ENCODE peak calls at places on chromosomes 5 and 9, in ten cellular contexts. One of them, this sample, is unnamed.

GRCh38 chr5:67790390-67790789 is 425.2 kb upstream of the PIK3R1 start:
- DNase-seq in SK-N-SH: no peak
- DNase-seq in GM23248: no peak
- DNase-seq in GM12878: no peak
- DNase-seq in GM23338: no peak
- DNase-seq in endothelial cell of umbilical vein: no peak
- DNase-seq in H9: no peak
- DNase-seq in fibroblast of lung: no peak
- DNase-seq in neural progenitor cell: no peak
- DNase-seq in HCT116: no peak
- DNase-seq in this sample: no peak

GRCh38 chr9:20307662-20308061 is 314.6 kb downstream of the MLLT3 start:
- DNase-seq in SK-N-SH: no peak
- DNase-seq in GM23248: no peak
- DNase-seq in GM12878: no peak
- DNase-seq in GM23338: peak; percentile 55
- DNase-seq in endothelial cell of umbilical vein: peak; percentile 7
- DNase-seq in H9: peak; percentile 63
- DNase-seq in fibroblast of lung: no peak
- DNase-seq in neural progenitor cell: peak; percentile 49
- DNase-seq in HCT116: no peak
- DNase-seq in this sample: no peak

GRCh38 chr9:134940236-134941208 is 22.8 kb upstream of the FCN1 start:
- DNase-seq in SK-N-SH: no peak
- DNase-seq in GM23248: no peak
- DNase-seq in GM12878: no peak
- DNase-seq in GM23338: no peak
- DNase-seq in endothelial cell of umbilical vein: no peak
- DNase-seq in H9: no peak
- DNase-seq in fibroblast of lung: no peak
- DNase-seq in neural progenitor cell: no peak
- DNase-seq in HCT116: no peak
- DNase-seq in this sample: no peak

GRCh38 chr5:164119806-164120440 is 614.5 kb downstream of the MAT2B start:
- DNase-seq in SK-N-SH: no peak
- DNase-seq in GM23248: peak; percentile 19
- DNase-seq in GM12878: no peak
- DNase-seq in GM23338: peak; percentile 58
- DNase-seq in endothelial cell of umbilical vein: peak; percentile 50
- DNase-seq in H9: peak; percentile 90
- DNase-seq in fibroblast of lung: peak; percentile 54
- DNase-seq in neural progenitor cell: peak; percentile 6
- DNase-seq in HCT116: no peak
- DNase-seq in this sample: no peak

GRCh38 chr9:15219511-15219910 is 87.5 kb downstream of the TTC39B start:
- DNase-seq in SK-N-SH: no peak
- DNase-seq in GM23248: no peak
- DNase-seq in GM12878: no peak
- DNase-seq in GM23338: no peak
- DNase-seq in endothelial cell of umbilical vein: no peak
- DNase-seq in H9: no peak
- DNase-seq in fibroblast of lung: no peak
- DNase-seq in neural progenitor cell: no peak
- DNase-seq in HCT116: no peak
- DNase-seq in this sample: no peak

GRCh38 chr9:97438666-97439065 is 26.8 kb downstream of the TDRD7 start:
- DNase-seq in SK-N-SH: no peak
- DNase-seq in GM23248: peak; percentile 6
- DNase-seq in GM12878: no peak
- DNase-seq in GM23338: no peak
- DNase-seq in endothelial cell of umbilical vein: no peak
- DNase-seq in H9: no peak
- DNase-seq in fibroblast of lung: peak; percentile 27
- DNase-seq in neural progenitor cell: no peak
- DNase-seq in HCT116: no peak
- DNase-seq in this sample: no peak

GRCh38 chr9:113463418-113464285 is at the start of gene RGS3:
- DNase-seq in SK-N-SH: no peak
- DNase-seq in GM23248: no peak
- DNase-seq in GM12878: no peak
- DNase-seq in GM23338: peak; percentile 96
- DNase-seq in endothelial cell of umbilical vein: peak; percentile 48
- DNase-seq in H9: peak; percentile 89
- DNase-seq in fibroblast of lung: no peak
- DNase-seq in neural progenitor cell: peak; percentile 94
- DNase-seq in HCT116: peak; percentile 42
- DNase-seq in this sample: peak; percentile 76

GRCh38 chr5:68251386-68251785 is 35.8 kb downstream of the PIK3R1 start:
- DNase-seq in SK-N-SH: no peak
- DNase-seq in GM23248: no peak
- DNase-seq in GM12878: no peak
- DNase-seq in GM23338: no peak
- DNase-seq in endothelial cell of umbilical vein: peak; percentile 63
- DNase-seq in H9: no peak
- DNase-seq in fibroblast of lung: no peak
- DNase-seq in neural progenitor cell: no peak
- DNase-seq in HCT116: no peak
- DNase-seq in this sample: no peak

GRCh38 chr5:96718635-96719077 is 56.5 kb downstream of the CAST start:
- DNase-seq in SK-N-SH: no peak
- DNase-seq in GM23248: no peak
- DNase-seq in GM12878: no peak
- DNase-seq in GM23338: peak; percentile 26
- DNase-seq in endothelial cell of umbilical vein: no peak
- DNase-seq in H9: no peak
- DNase-seq in fibroblast of lung: no peak
- DNase-seq in neural progenitor cell: no peak
- DNase-seq in HCT116: no peak
- DNase-seq in this sample: no peak

GRCh38 chr9:106868565-106868964 is 5.6 kb downstream of the ZNF462 start:
- DNase-seq in SK-N-SH: no peak
- DNase-seq in GM23248: peak; percentile 32
- DNase-seq in GM12878: no peak
- DNase-seq in GM23338: no peak
- DNase-seq in endothelial cell of umbilical vein: no peak
- DNase-seq in H9: no peak
- DNase-seq in fibroblast of lung: peak; percentile 65
- DNase-seq in neural progenitor cell: no peak
- DNase-seq in HCT116: no peak
- DNase-seq in this sample: no peak

GRCh38 chr5:143170104-143170503 is 233.4 kb downstream of the NR3C1 start:
- DNase-seq in SK-N-SH: no peak
- DNase-seq in GM23248: no peak
- DNase-seq in GM12878: no peak
- DNase-seq in GM23338: no peak
- DNase-seq in endothelial cell of umbilical vein: no peak
- DNase-seq in H9: no peak
- DNase-seq in fibroblast of lung: no peak
- DNase-seq in neural progenitor cell: no peak
- DNase-seq in HCT116: no peak
- DNase-seq in this sample: no peak

GRCh38 chr5:131545856-131546255 is 89.2 kb downstream of the RAPGEF6 start:
- DNase-seq in SK-N-SH: no peak
- DNase-seq in GM23248: peak; percentile 84
- DNase-seq in GM12878: no peak
- DNase-seq in GM23338: no peak
- DNase-seq in endothelial cell of umbilical vein: no peak
- DNase-seq in H9: no peak
- DNase-seq in fibroblast of lung: peak; percentile 40
- DNase-seq in neural progenitor cell: no peak
- DNase-seq in HCT116: no peak
- DNase-seq in this sample: peak; percentile 58

GRCh38 chr5:150461231-150461630 is 11.7 kb upstream of the RPS14 start:
- DNase-seq in SK-N-SH: no peak
- DNase-seq in GM23248: no peak
- DNase-seq in GM12878: peak; percentile 39
- DNase-seq in GM23338: peak; percentile 42
- DNase-seq in endothelial cell of umbilical vein: no peak
- DNase-seq in H9: no peak
- DNase-seq in fibroblast of lung: no peak
- DNase-seq in neural progenitor cell: no peak
- DNase-seq in HCT116: no peak
- DNase-seq in this sample: no peak

GRCh38 chr5:3389471-3390026 is 206.1 kb upstream of the IRX1 start:
- DNase-seq in SK-N-SH: no peak
- DNase-seq in GM23248: no peak
- DNase-seq in GM12878: no peak
- DNase-seq in GM23338: peak; percentile 20
- DNase-seq in endothelial cell of umbilical vein: no peak
- DNase-seq in H9: no peak
- DNase-seq in fibroblast of lung: no peak
- DNase-seq in neural progenitor cell: peak; percentile 34
- DNase-seq in HCT116: no peak
- DNase-seq in this sample: peak; percentile 75

GRCh38 chr9:95098391-95098921 is 219.1 kb downstream of the FANCC start:
- DNase-seq in SK-N-SH: no peak
- DNase-seq in GM23248: no peak
- DNase-seq in GM12878: no peak
- DNase-seq in GM23338: no peak
- DNase-seq in endothelial cell of umbilical vein: no peak
- DNase-seq in H9: no peak
- DNase-seq in fibroblast of lung: no peak
- DNase-seq in neural progenitor cell: no peak
- DNase-seq in HCT116: no peak
- DNase-seq in this sample: peak; percentile 73
- H3K27ac ChIP-seq in SK-N-SH: no peak overlapping the region
- H3K27ac ChIP-seq in GM23248: no peak overlapping the region
- H3K27ac ChIP-seq in GM12878: no peak overlapping the region
- H3K27ac ChIP-seq in GM23338: no peak overlapping the region
- H3K27ac ChIP-seq in endothelial cell of umbilical vein: no peak overlapping the region
- H3K27ac ChIP-seq in H9: no peak overlapping the region
- H3K27ac ChIP-seq in fibroblast of lung: no peak overlapping the region
- H3K27ac ChIP-seq in neural progenitor cell: no peak overlapping the region
- H3K27ac ChIP-seq in HCT116: no peak overlapping the region
- H3K27ac ChIP-seq in this sample: no peak overlapping the region

GRCh38 chr5:26321278-26321677 is 717.1 kb downstream of the CDH9 start:
- DNase-seq in SK-N-SH: no peak
- DNase-seq in GM23248: no peak
- DNase-seq in GM12878: no peak
- DNase-seq in GM23338: no peak
- DNase-seq in endothelial cell of umbilical vein: no peak
- DNase-seq in H9: no peak
- DNase-seq in fibroblast of lung: no peak
- DNase-seq in neural progenitor cell: no peak
- DNase-seq in HCT116: no peak
- DNase-seq in this sample: no peak
- H2AFZ ChIP-seq in SK-N-SH: no peak overlapping the region
- H2AFZ ChIP-seq in GM23248: no peak overlapping the region
- H2AFZ ChIP-seq in GM12878: no peak overlapping the region
- H2AFZ ChIP-seq in GM23338: no peak overlapping the region
- H2AFZ ChIP-seq in endothelial cell of umbilical vein: no peak overlapping the region
- H2AFZ ChIP-seq in H9: no peak overlapping the region
- H2AFZ ChIP-seq in fibroblast of lung: no peak overlapping the region
- H2AFZ ChIP-seq in neural progenitor cell: no peak overlapping the region
- H2AFZ ChIP-seq in HCT116: no peak overlapping the region
- H2AFZ ChIP-seq in this sample: no peak overlapping the region

GRCh38 chr5:178115835-178116405 is 2.6 kb downstream of the N4BP3 start:
- DNase-seq in SK-N-SH: no peak
- DNase-seq in GM23248: no peak
- DNase-seq in GM12878: no peak
- DNase-seq in GM23338: peak; percentile 78
- DNase-seq in endothelial cell of umbilical vein: no peak
- DNase-seq in H9: peak; percentile 69
- DNase-seq in fibroblast of lung: no peak
- DNase-seq in neural progenitor cell: peak; percentile 89
- DNase-seq in HCT116: no peak
- DNase-seq in this sample: peak; percentile 74

GRCh38 chr5:178113841-178114324 is 551 bp downstream of the N4BP3 start:
- DNase-seq in SK-N-SH: peak; percentile 49
- DNase-seq in GM23248: no peak
- DNase-seq in GM12878: no peak
- DNase-seq in GM23338: peak; percentile 63
- DNase-seq in endothelial cell of umbilical vein: no peak
- DNase-seq in H9: no peak
- DNase-seq in fibroblast of lung: no peak
- DNase-seq in neural progenitor cell: peak; percentile 61
- DNase-seq in HCT116: no peak
- DNase-seq in this sample: peak; percentile 51

GRCh38 chr5:178114325-178115135 is 1.2 kb downstream of the N4BP3 start:
- DNase-seq in SK-N-SH: no peak
- DNase-seq in GM23248: peak; percentile 27
- DNase-seq in GM12878: no peak
- DNase-seq in GM23338: peak; percentile 48
- DNase-seq in endothelial cell of umbilical vein: no peak
- DNase-seq in H9: no peak
- DNase-seq in fibroblast of lung: no peak
- DNase-seq in neural progenitor cell: peak; percentile 67
- DNase-seq in HCT116: no peak
- DNase-seq in this sample: peak; percentile 75

GRCh38 chr5:178116406-178116885 is 3.1 kb downstream of the N4BP3 start:
- DNase-seq in SK-N-SH: peak; percentile 44
- DNase-seq in GM23248: no peak
- DNase-seq in GM12878: peak; percentile 87
- DNase-seq in GM23338: no peak
- DNase-seq in endothelial cell of umbilical vein: peak; percentile 17
- DNase-seq in H9: peak; percentile 68
- DNase-seq in fibroblast of lung: no peak
- DNase-seq in neural progenitor cell: no peak
- DNase-seq in HCT116: no peak
- DNase-seq in this sample: peak; percentile 58

DNA sequence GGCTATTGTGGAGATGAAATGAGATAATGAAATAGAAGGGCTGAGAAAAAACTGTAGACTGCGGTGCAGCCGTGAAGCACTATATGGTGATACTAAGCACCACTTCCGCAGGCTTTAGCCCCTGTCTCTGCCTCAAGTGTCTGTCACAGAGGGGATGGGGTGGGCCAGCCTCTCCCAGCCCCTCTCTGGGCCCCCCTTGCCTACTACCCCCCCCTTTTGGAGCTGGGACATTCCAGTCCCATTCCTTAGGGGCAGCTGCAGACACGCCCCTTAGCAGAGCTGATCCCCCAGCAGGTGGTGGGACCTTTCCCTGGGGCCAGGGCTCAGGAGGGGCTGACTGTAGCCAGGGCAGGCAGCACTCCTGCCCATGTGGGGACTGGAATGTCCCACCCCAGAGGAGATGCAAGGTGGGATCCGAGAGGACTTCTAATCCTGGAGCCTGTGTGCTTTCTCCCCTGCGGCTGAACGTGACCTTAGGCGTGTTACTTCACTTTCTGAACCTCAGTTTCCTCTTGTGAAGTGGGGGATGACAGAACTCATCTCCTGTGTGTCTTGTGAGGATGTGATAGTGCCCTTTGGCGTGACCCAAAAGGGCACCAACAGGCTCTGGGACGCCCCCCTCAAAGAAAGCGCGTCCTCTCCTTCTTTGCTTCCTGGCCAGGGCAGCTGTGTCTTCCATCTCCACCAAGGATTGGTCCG is 2.0 kb downstream of the N4BP3 start:
- DNase-seq in SK-N-SH: no peak
- DNase-seq in GM23248: no peak
- DNase-seq in GM12878: no peak
- DNase-seq in GM23338: peak; percentile 87
- DNase-seq in endothelial cell of umbilical vein: no peak
- DNase-seq in H9: peak; percentile 93
- DNase-seq in fibroblast of lung: no peak
- DNase-seq in neural progenitor cell: peak; percentile 93
- DNase-seq in HCT116: no peak
- DNase-seq in this sample: peak; percentile 86
- H3K27ac ChIP-seq in SK-N-SH: no peak overlapping the region
- H3K27ac ChIP-seq in GM23248: no peak overlapping the region
- H3K27ac ChIP-seq in GM12878: peak overlapping the region; percentile 72
- H3K27ac ChIP-seq in GM23338: peak overlapping the region; percentile 99
- H3K27ac ChIP-seq in endothelial cell of umbilical vein: no peak overlapping the region
- H3K27ac ChIP-seq in H9: peak overlapping the region; percentile 31
- H3K27ac ChIP-seq in fibroblast of lung: no peak overlapping the region
- H3K27ac ChIP-seq in neural progenitor cell: peak overlapping the region; percentile 96
- H3K27ac ChIP-seq in HCT116: no peak overlapping the region
- H3K27ac ChIP-seq in this sample: no peak overlapping the region

GRCh38 chr5:37189355-37189754 is 59.8 kb downstream of the CPLANE1 start:
- DNase-seq in SK-N-SH: no peak
- DNase-seq in GM23248: peak; percentile 47
- DNase-seq in GM12878: no peak
- DNase-seq in GM23338: no peak
- DNase-seq in endothelial cell of umbilical vein: no peak
- DNase-seq in H9: no peak
- DNase-seq in fibroblast of lung: no peak
- DNase-seq in neural progenitor cell: no peak
- DNase-seq in HCT116: no peak
- DNase-seq in this sample: no peak
- H2AFZ ChIP-seq in SK-N-SH: no peak overlapping the region
- H2AFZ ChIP-seq in GM23248: no peak overlapping the region
- H2AFZ ChIP-seq in GM12878: no peak overlapping the region
- H2AFZ ChIP-seq in GM23338: no peak overlapping the region
- H2AFZ ChIP-seq in endothelial cell of umbilical vein: no peak overlapping the region
- H2AFZ ChIP-seq in H9: no peak overlapping the region
- H2AFZ ChIP-seq in fibroblast of lung: no peak overlapping the region
- H2AFZ ChIP-seq in neural progenitor cell: no peak overlapping the region
- H2AFZ ChIP-seq in HCT116: no peak overlapping the region
- H2AFZ ChIP-seq in this sample: no peak overlapping the region